ENCODE peak calls at places on chromosomes 2 and 18, in seven cellular contexts. One of them, this sample, is unnamed.

GRCh38 chr2:86788172-86788571 is 2.5 kb downstream of the CD8A start:
- DNase-seq in spleen: peak; percentile 75
- DNase-seq in fibroblast of villous mesenchyme: no peak
- DNase-seq in fibroblast of mammary gland: no peak
- DNase-seq in left ventricle myocardium inferior: peak; percentile 63
- DNase-seq in lower leg skin: no peak
- DNase-seq in SJSA1: no peak
- DNase-seq in this sample: no peak

GRCh38 chr2:229416116-229416694 is 145.1 kb upstream of the PID1 start:
- DNase-seq in spleen: no peak
- DNase-seq in fibroblast of villous mesenchyme: peak; percentile 68
- DNase-seq in fibroblast of mammary gland: peak; percentile 98
- DNase-seq in left ventricle myocardium inferior: peak; percentile 77
- DNase-seq in lower leg skin: peak; percentile 89
- DNase-seq in SJSA1: no peak
- DNase-seq in this sample: no peak

GRCh38 chr2:238119756-238120462 is 18.6 kb upstream of the KLHL30 start:
- DNase-seq in spleen: peak; percentile 74
- DNase-seq in fibroblast of villous mesenchyme: no peak
- DNase-seq in fibroblast of mammary gland: no peak
- DNase-seq in left ventricle myocardium inferior: peak; percentile 11
- DNase-seq in lower leg skin: no peak
- DNase-seq in SJSA1: no peak
- DNase-seq in this sample: no peak

GRCh38 chr2:212712466-212712865 is 173.9 kb upstream of the ERBB4 start:
- DNase-seq in spleen: no peak
- DNase-seq in fibroblast of villous mesenchyme: no peak
- DNase-seq in fibroblast of mammary gland: no peak
- DNase-seq in left ventricle myocardium inferior: no peak
- DNase-seq in lower leg skin: no peak
- DNase-seq in SJSA1: peak; percentile 39
- DNase-seq in this sample: no peak

GRCh38 chr2:126399001-126399400 is 257.0 kb upstream of the GYPC start:
- DNase-seq in spleen: no peak
- DNase-seq in fibroblast of villous mesenchyme: no peak
- DNase-seq in fibroblast of mammary gland: no peak
- DNase-seq in left ventricle myocardium inferior: no peak
- DNase-seq in lower leg skin: no peak
- DNase-seq in SJSA1: no peak
- DNase-seq in this sample: no peak

GRCh38 chr2:226683196-226683595 is 116.4 kb downstream of the IRS1 start:
- DNase-seq in spleen: no peak
- DNase-seq in fibroblast of villous mesenchyme: no peak
- DNase-seq in fibroblast of mammary gland: peak; percentile 66
- DNase-seq in left ventricle myocardium inferior: no peak
- DNase-seq in lower leg skin: no peak
- DNase-seq in SJSA1: peak; percentile 73
- DNase-seq in this sample: no peak

GRCh38 chr2:105600949-105601708 is 143.6 kb upstream of the NCK2 start:
- DNase-seq in spleen: no peak
- DNase-seq in fibroblast of villous mesenchyme: peak; percentile 27
- DNase-seq in fibroblast of mammary gland: no peak
- DNase-seq in left ventricle myocardium inferior: no peak
- DNase-seq in lower leg skin: no peak
- DNase-seq in SJSA1: no peak
- DNase-seq in this sample: no peak

GRCh38 chr2:226658555-226658954 is 141.1 kb downstream of the IRS1 start:
- DNase-seq in spleen: no peak
- DNase-seq in fibroblast of villous mesenchyme: no peak
- DNase-seq in fibroblast of mammary gland: no peak
- DNase-seq in left ventricle myocardium inferior: no peak
- DNase-seq in lower leg skin: no peak
- DNase-seq in SJSA1: no peak
- DNase-seq in this sample: no peak

GRCh38 chr2:15622214-15622613 is 30.5 kb downstream of the DDX1 start:
- DNase-seq in spleen: no peak
- DNase-seq in fibroblast of villous mesenchyme: no peak
- DNase-seq in fibroblast of mammary gland: no peak
- DNase-seq in left ventricle myocardium inferior: no peak
- DNase-seq in lower leg skin: no peak
- DNase-seq in SJSA1: no peak
- DNase-seq in this sample: no peak

GRCh38 chr18:2102022-2102421 is 469.3 kb downstream of the METTL4 start:
- DNase-seq in spleen: no peak
- DNase-seq in fibroblast of villous mesenchyme: no peak
- DNase-seq in fibroblast of mammary gland: no peak
- DNase-seq in left ventricle myocardium inferior: no peak
- DNase-seq in lower leg skin: no peak
- DNase-seq in SJSA1: no peak
- DNase-seq in this sample: no peak

GRCh38 chr18:2108581-2108980 is 462.7 kb downstream of the METTL4 start:
- DNase-seq in spleen: no peak
- DNase-seq in fibroblast of villous mesenchyme: no peak
- DNase-seq in fibroblast of mammary gland: peak; percentile 4
- DNase-seq in left ventricle myocardium inferior: no peak
- DNase-seq in lower leg skin: no peak
- DNase-seq in SJSA1: peak; percentile 23
- DNase-seq in this sample: no peak

GRCh38 chr18:2100694-2101213 is 470.6 kb downstream of the METTL4 start:
- DNase-seq in spleen: no peak
- DNase-seq in fibroblast of villous mesenchyme: no peak
- DNase-seq in fibroblast of mammary gland: no peak
- DNase-seq in left ventricle myocardium inferior: no peak
- DNase-seq in lower leg skin: no peak
- DNase-seq in SJSA1: no peak
- DNase-seq in this sample: no peak

GRCh38 chr18:2103299-2103698 is 468.0 kb downstream of the METTL4 start:
- DNase-seq in spleen: no peak
- DNase-seq in fibroblast of villous mesenchyme: no peak
- DNase-seq in fibroblast of mammary gland: no peak
- DNase-seq in left ventricle myocardium inferior: no peak
- DNase-seq in lower leg skin: no peak
- DNase-seq in SJSA1: no peak
- DNase-seq in this sample: no peak

GRCh38 chr18:2104620-2105462 is 466.5 kb downstream of the METTL4 start:
- DNase-seq in spleen: peak; percentile 80
- DNase-seq in fibroblast of villous mesenchyme: peak; percentile 56
- DNase-seq in fibroblast of mammary gland: peak; percentile 49
- DNase-seq in left ventricle myocardium inferior: peak; percentile 38
- DNase-seq in lower leg skin: no peak
- DNase-seq in SJSA1: peak; percentile 59
- DNase-seq in this sample: no peak
- H3K4me3 ChIP-seq in spleen: no peak overlapping the region
- H3K4me3 ChIP-seq in fibroblast of villous mesenchyme: no peak overlapping the region
- H3K4me3 ChIP-seq in fibroblast of mammary gland: no peak overlapping the region
- H3K4me3 ChIP-seq in left ventricle myocardium inferior: no peak overlapping the region
- H3K4me3 ChIP-seq in lower leg skin: no peak overlapping the region
- H3K4me3 ChIP-seq in SJSA1: no peak overlapping the region
- H3K4me3 ChIP-seq in this sample: no peak overlapping the region

GRCh38 chr18:60684843-60685513 is 312.4 kb upstream of the MC4R start:
- DNase-seq in spleen: no peak
- DNase-seq in fibroblast of villous mesenchyme: peak; percentile 12
- DNase-seq in fibroblast of mammary gland: peak; percentile 45
- DNase-seq in left ventricle myocardium inferior: no peak
- DNase-seq in lower leg skin: no peak
- DNase-seq in SJSA1: peak; percentile 2
- DNase-seq in this sample: no peak

GRCh38 chr18:60691061-60691460 is 318.5 kb upstream of the MC4R start:
- DNase-seq in spleen: no peak
- DNase-seq in fibroblast of villous mesenchyme: no peak
- DNase-seq in fibroblast of mammary gland: no peak
- DNase-seq in left ventricle myocardium inferior: no peak
- DNase-seq in lower leg skin: no peak
- DNase-seq in SJSA1: no peak
- DNase-seq in this sample: no peak

DNA sequence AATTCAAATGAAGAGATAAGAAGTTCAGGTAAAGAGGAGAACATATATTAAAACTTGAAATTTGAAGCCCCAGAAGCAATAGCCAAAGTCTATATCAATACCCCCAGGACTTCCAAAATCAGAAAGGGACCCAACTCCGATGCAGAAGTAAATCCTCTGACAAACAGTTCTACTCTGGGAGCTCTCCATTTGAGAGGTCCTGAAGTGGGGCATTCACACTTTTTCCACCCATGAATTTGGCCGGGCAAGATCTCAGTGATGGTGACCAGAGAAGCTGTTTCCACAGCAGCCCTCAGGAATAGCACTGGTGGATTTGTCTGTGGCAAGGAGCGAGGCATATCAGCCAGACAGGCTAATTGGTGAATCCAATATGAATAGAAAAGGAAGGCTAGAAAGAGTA is 313.6 kb upstream of the MC4R start:
- DNase-seq in spleen: no peak
- DNase-seq in fibroblast of villous mesenchyme: no peak
- DNase-seq in fibroblast of mammary gland: no peak
- DNase-seq in left ventricle myocardium inferior: no peak
- DNase-seq in lower leg skin: no peak
- DNase-seq in SJSA1: no peak
- DNase-seq in this sample: no peak
- H3K4me3 ChIP-seq in spleen: no peak overlapping the region
- H3K4me3 ChIP-seq in fibroblast of villous mesenchyme: no peak overlapping the region
- H3K4me3 ChIP-seq in fibroblast of mammary gland: no peak overlapping the region
- H3K4me3 ChIP-seq in left ventricle myocardium inferior: no peak overlapping the region
- H3K4me3 ChIP-seq in lower leg skin: no peak overlapping the region
- H3K4me3 ChIP-seq in SJSA1: no peak overlapping the region
- H3K4me3 ChIP-seq in this sample: no peak overlapping the region

GRCh38 chr2:202039278-202040100 is 5.8 kb downstream of the FZD7 start:
- DNase-seq in spleen: no peak
- DNase-seq in fibroblast of villous mesenchyme: no peak
- DNase-seq in fibroblast of mammary gland: peak; percentile 13
- DNase-seq in left ventricle myocardium inferior: no peak
- DNase-seq in lower leg skin: no peak
- DNase-seq in SJSA1: no peak
- DNase-seq in this sample: no peak
- H3K4me3 ChIP-seq in spleen: no peak overlapping the region
- H3K4me3 ChIP-seq in fibroblast of villous mesenchyme: no peak overlapping the region
- H3K4me3 ChIP-seq in fibroblast of mammary gland: no peak overlapping the region
- H3K4me3 ChIP-seq in left ventricle myocardium inferior: peak overlapping the region; percentile 87
- H3K4me3 ChIP-seq in lower leg skin: no peak overlapping the region
- H3K4me3 ChIP-seq in SJSA1: peak overlapping the region; percentile 10
- H3K4me3 ChIP-seq in this sample: no peak overlapping the region

GRCh38 chr2:161424992-161425391 is 8.9 kb downstream of the TBR1 start:
- DNase-seq in spleen: no peak
- DNase-seq in fibroblast of villous mesenchyme: no peak
- DNase-seq in fibroblast of mammary gland: no peak
- DNase-seq in left ventricle myocardium inferior: no peak
- DNase-seq in lower leg skin: no peak
- DNase-seq in SJSA1: no peak
- DNase-seq in this sample: no peak
- H3K4me3 ChIP-seq in spleen: no peak overlapping the region
- H3K4me3 ChIP-seq in fibroblast of villous mesenchyme: no peak overlapping the region
- H3K4me3 ChIP-seq in fibroblast of mammary gland: no peak overlapping the region
- H3K4me3 ChIP-seq in left ventricle myocardium inferior: no peak overlapping the region
- H3K4me3 ChIP-seq in lower leg skin: no peak overlapping the region
- H3K4me3 ChIP-seq in SJSA1: no peak overlapping the region
- H3K4me3 ChIP-seq in this sample: no peak overlapping the region

GRCh38 chr2:152337511-152337903 is 2.5 kb downstream of the FMNL2 start:
- DNase-seq in spleen: no peak
- DNase-seq in fibroblast of villous mesenchyme: no peak
- DNase-seq in fibroblast of mammary gland: no peak
- DNase-seq in left ventricle myocardium inferior: no peak
- DNase-seq in lower leg skin: no peak
- DNase-seq in SJSA1: no peak
- DNase-seq in this sample: no peak
- H3K4me3 ChIP-seq in spleen: no peak overlapping the region
- H3K4me3 ChIP-seq in fibroblast of villous mesenchyme: peak overlapping the region; percentile 83
- H3K4me3 ChIP-seq in fibroblast of mammary gland: peak overlapping the region; percentile 84
- H3K4me3 ChIP-seq in left ventricle myocardium inferior: no peak overlapping the region
- H3K4me3 ChIP-seq in lower leg skin: no peak overlapping the region
- H3K4me3 ChIP-seq in SJSA1: no peak overlapping the region
- H3K4me3 ChIP-seq in this sample: no peak overlapping the region

GRCh38 chr2:7452110-7452851 is 535.1 kb downstream of the RNF144A start:
- DNase-seq in spleen: no peak
- DNase-seq in fibroblast of villous mesenchyme: no peak
- DNase-seq in fibroblast of mammary gland: no peak
- DNase-seq in left ventricle myocardium inferior: no peak
- DNase-seq in lower leg skin: no peak
- DNase-seq in SJSA1: no peak
- DNase-seq in this sample: no peak
- H3K4me3 ChIP-seq in spleen: no peak overlapping the region
- H3K4me3 ChIP-seq in fibroblast of villous mesenchyme: no peak overlapping the region
- H3K4me3 ChIP-seq in fibroblast of mammary gland: no peak overlapping the region
- H3K4me3 ChIP-seq in left ventricle myocardium inferior: no peak overlapping the region
- H3K4me3 ChIP-seq in lower leg skin: no peak overlapping the region
- H3K4me3 ChIP-seq in SJSA1: no peak overlapping the region
- H3K4me3 ChIP-seq in this sample: no peak overlapping the region

GRCh38 chr2:171921970-171922229 is 361 bp upstream of the HAT1 start:
- DNase-seq in spleen: no peak
- DNase-seq in fibroblast of villous mesenchyme: no peak
- DNase-seq in fibroblast of mammary gland: no peak
- DNase-seq in left ventricle myocardium inferior: no peak
- DNase-seq in lower leg skin: no peak
- DNase-seq in SJSA1: no peak
- DNase-seq in this sample: no peak

GRCh38 chr2:171922230-171923022 is at the start of gene HAT1:
- DNase-seq in spleen: peak; percentile 99
- DNase-seq in fibroblast of villous mesenchyme: peak; percentile 99
- DNase-seq in fibroblast of mammary gland: peak; percentile 97
- DNase-seq in left ventricle myocardium inferior: peak; percentile 97
- DNase-seq in lower leg skin: peak; percentile 97
- DNase-seq in SJSA1: peak; percentile 98
- DNase-seq in this sample: peak; percentile 92

GRCh38 chr2:171924170-171924942 is 2.1 kb downstream of the HAT1 start:
- DNase-seq in spleen: no peak
- DNase-seq in fibroblast of villous mesenchyme: no peak
- DNase-seq in fibroblast of mammary gland: no peak
- DNase-seq in left ventricle myocardium inferior: no peak
- DNase-seq in lower leg skin: no peak
- DNase-seq in SJSA1: no peak
- DNase-seq in this sample: no peak

GRCh38 chr2:171919453-171919852 is 2.8 kb upstream of the HAT1 start:
- DNase-seq in spleen: no peak
- DNase-seq in fibroblast of villous mesenchyme: no peak
- DNase-seq in fibroblast of mammary gland: no peak
- DNase-seq in left ventricle myocardium inferior: no peak
- DNase-seq in lower leg skin: no peak
- DNase-seq in SJSA1: no peak
- DNase-seq in this sample: no peak

DNA sequence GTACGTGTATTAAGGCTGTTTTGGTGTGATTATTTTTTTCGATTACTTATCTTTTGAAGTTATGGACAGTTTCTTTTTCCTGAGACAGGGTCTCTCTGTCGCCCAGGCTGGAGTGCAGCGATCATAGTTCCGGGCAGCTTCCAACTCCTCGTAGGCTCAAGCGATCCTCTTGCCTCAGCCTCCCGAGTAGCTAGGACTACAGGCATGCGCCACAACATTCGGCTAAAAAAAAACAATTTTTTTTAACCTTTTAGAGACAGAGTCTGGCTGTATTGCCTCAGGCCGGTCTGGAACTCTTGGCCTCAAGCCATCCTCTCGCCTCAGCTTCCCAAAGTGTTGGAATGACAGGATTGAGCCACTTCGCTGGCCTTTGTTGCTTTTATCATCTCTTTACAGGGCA is 945 bp downstream of the HAT1 start:
- DNase-seq in spleen: no peak
- DNase-seq in fibroblast of villous mesenchyme: peak; percentile 53
- DNase-seq in fibroblast of mammary gland: peak; percentile 49
- DNase-seq in left ventricle myocardium inferior: no peak
- DNase-seq in lower leg skin: no peak
- DNase-seq in SJSA1: peak; percentile 53
- DNase-seq in this sample: no peak
- H3K4me3 ChIP-seq in spleen: peak overlapping the region; percentile 97
- H3K4me3 ChIP-seq in fibroblast of villous mesenchyme: peak overlapping the region; percentile 84
- H3K4me3 ChIP-seq in fibroblast of mammary gland: peak overlapping the region; percentile 96
- H3K4me3 ChIP-seq in left ventricle myocardium inferior: peak overlapping the region; percentile 87
- H3K4me3 ChIP-seq in lower leg skin: peak overlapping the region; percentile 74
- H3K4me3 ChIP-seq in SJSA1: peak overlapping the region; percentile 71
- H3K4me3 ChIP-seq in this sample: peak overlapping the region; percentile 88

This sample was measured in GM12864.